ENCODE peak calls at places on chromosome 7, in six cellular contexts. One of them, this sample, is unnamed.

GRCh38 chr7:15424468-15424867 is 137.3 kb downstream of the AGMO start:
- DNase-seq in HCT116: no peak
- DNase-seq in WTC11: no peak
- DNase-seq in AG10803: peak
- DNase-seq in psoas muscle: no peak
- DNase-seq in thyroid gland: no peak
- DNase-seq in this sample: no peak

GRCh38 chr7:927031-927671 is 27.3 kb downstream of the ADAP1 start:
- DNase-seq in HCT116: no peak
- DNase-seq in WTC11: peak
- DNase-seq in AG10803: no peak
- DNase-seq in psoas muscle: peak
- DNase-seq in thyroid gland: no peak
- DNase-seq in this sample: peak

GRCh38 chr7:28224172-28224571 is 43.6 kb upstream of the JAZF1 start:
- DNase-seq in HCT116: no peak
- DNase-seq in WTC11: no peak
- DNase-seq in AG10803: no peak
- DNase-seq in psoas muscle: no peak
- DNase-seq in thyroid gland: no peak
- DNase-seq in this sample: no peak

GRCh38 chr7:98548981-98549380 is 68.1 kb upstream of the NPTX2 start:
- DNase-seq in HCT116: no peak
- DNase-seq in WTC11: no peak
- DNase-seq in AG10803: no peak
- DNase-seq in psoas muscle: no peak
- DNase-seq in thyroid gland: no peak
- DNase-seq in this sample: no peak

GRCh38 chr7:37943905-37944736 is 23.7 kb downstream of the EPDR1 start:
- DNase-seq in HCT116: no peak
- DNase-seq in WTC11: no peak
- DNase-seq in AG10803: no peak
- DNase-seq in psoas muscle: no peak
- DNase-seq in thyroid gland: no peak
- DNase-seq in this sample: no peak

GRCh38 chr7:155762639-155763038 is 49.6 kb downstream of the SHH start:
- DNase-seq in HCT116: no peak
- DNase-seq in WTC11: no peak
- DNase-seq in AG10803: no peak
- DNase-seq in psoas muscle: no peak
- DNase-seq in thyroid gland: no peak
- DNase-seq in this sample: no peak

GRCh38 chr7:36272567-36273269 is 116.9 kb upstream of the ANLN start:
- DNase-seq in HCT116: no peak
- DNase-seq in WTC11: no peak
- DNase-seq in AG10803: no peak
- DNase-seq in psoas muscle: no peak
- DNase-seq in thyroid gland: no peak
- DNase-seq in this sample: no peak

GRCh38 chr7:95596183-95597135 is at the start of gene PDK4:
- DNase-seq in HCT116: peak
- DNase-seq in WTC11: peak
- DNase-seq in AG10803: peak
- DNase-seq in psoas muscle: peak
- DNase-seq in thyroid gland: peak
- DNase-seq in this sample: peak

GRCh38 chr7:51314726-51315125 is 1.9 kb downstream of the COBL start:
- DNase-seq in HCT116: no peak
- DNase-seq in WTC11: no peak
- DNase-seq in AG10803: no peak
- DNase-seq in psoas muscle: no peak
- DNase-seq in thyroid gland: no peak
- DNase-seq in this sample: no peak

GRCh38 chr7:103613655-103614642 is 167.9 kb upstream of the SLC26A5 start:
- DNase-seq in HCT116: no peak
- DNase-seq in WTC11: no peak
- DNase-seq in AG10803: peak
- DNase-seq in psoas muscle: no peak
- DNase-seq in thyroid gland: no peak
- DNase-seq in this sample: no peak

GRCh38 chr7:28488061-28488791 is 75.9 kb downstream of the CREB5 start:
- DNase-seq in HCT116: no peak
- DNase-seq in WTC11: no peak
- DNase-seq in AG10803: no peak
- DNase-seq in psoas muscle: no peak
- DNase-seq in thyroid gland: no peak
- DNase-seq in this sample: peak

GRCh38 chr7:136617176-136617575 is 251.3 kb upstream of the CHRM2 start:
- DNase-seq in HCT116: no peak
- DNase-seq in WTC11: no peak
- DNase-seq in AG10803: no peak
- DNase-seq in psoas muscle: no peak
- DNase-seq in thyroid gland: no peak
- DNase-seq in this sample: no peak

GRCh38 chr7:10237306-10237705 is 736.4 kb upstream of the PHF14 start:
- DNase-seq in HCT116: peak
- DNase-seq in WTC11: no peak
- DNase-seq in AG10803: no peak
- DNase-seq in psoas muscle: no peak
- DNase-seq in thyroid gland: no peak
- DNase-seq in this sample: peak

GRCh38 chr7:1922071-1922869 is 252.2 kb downstream of the ELFN1 start:
- DNase-seq in HCT116: no peak
- DNase-seq in WTC11: no peak
- DNase-seq in AG10803: peak
- DNase-seq in psoas muscle: peak
- DNase-seq in thyroid gland: no peak
- DNase-seq in this sample: no peak

GRCh38 chr7:130156140-130156539 is 49.1 kb downstream of the TMEM209 start:
- DNase-seq in HCT116: no peak
- DNase-seq in WTC11: no peak
- DNase-seq in AG10803: no peak
- DNase-seq in psoas muscle: no peak
- DNase-seq in thyroid gland: no peak
- DNase-seq in this sample: no peak

GRCh38 chr7:65750511-65751344 is 122.1 kb upstream of the VKORC1L1 start:
- DNase-seq in HCT116: peak
- DNase-seq in WTC11: peak
- DNase-seq in AG10803: peak
- DNase-seq in psoas muscle: peak
- DNase-seq in thyroid gland: peak
- DNase-seq in this sample: peak

GRCh38 chr7:93185303-93186027 is 37.3 kb upstream of the SAMD9L start:
- DNase-seq in HCT116: no peak
- DNase-seq in WTC11: no peak
- DNase-seq in AG10803: no peak
- DNase-seq in psoas muscle: no peak
- DNase-seq in thyroid gland: no peak
- DNase-seq in this sample: no peak

GRCh38 chr7:78125884-78126283 is 327.3 kb downstream of the PHTF2 start:
- DNase-seq in HCT116: no peak
- DNase-seq in WTC11: no peak
- DNase-seq in AG10803: peak
- DNase-seq in psoas muscle: no peak
- DNase-seq in thyroid gland: no peak
- DNase-seq in this sample: no peak

GRCh38 chr7:102967798-102968197 is 55.0 kb downstream of the LRRC17 start:
- DNase-seq in HCT116: no peak
- DNase-seq in WTC11: no peak
- DNase-seq in AG10803: peak
- DNase-seq in psoas muscle: no peak
- DNase-seq in thyroid gland: no peak
- DNase-seq in this sample: no peak

GRCh38 chr7:104758504-104758903 is 255.5 kb upstream of the KMT2E start:
- DNase-seq in HCT116: no peak
- DNase-seq in WTC11: no peak
- DNase-seq in AG10803: peak
- DNase-seq in psoas muscle: no peak
- DNase-seq in thyroid gland: no peak
- DNase-seq in this sample: no peak

GRCh38 chr7:101519324-101520017 is 109.6 kb downstream of the MYL10 start:
- DNase-seq in HCT116: no peak
- DNase-seq in WTC11: no peak
- DNase-seq in AG10803: peak
- DNase-seq in psoas muscle: no peak
- DNase-seq in thyroid gland: no peak
- DNase-seq in this sample: no peak

GRCh38 chr7:102439963-102440795 is 6.8 kb downstream of the ORAI2 start:
- DNase-seq in HCT116: peak
- DNase-seq in WTC11: peak
- DNase-seq in AG10803: peak
- DNase-seq in psoas muscle: peak
- DNase-seq in thyroid gland: no peak
- DNase-seq in this sample: no peak

GRCh38 chr7:42549866-42550485 is 313.0 kb upstream of the GLI3 start:
- DNase-seq in HCT116: no peak
- DNase-seq in WTC11: no peak
- DNase-seq in AG10803: no peak
- DNase-seq in psoas muscle: no peak
- DNase-seq in thyroid gland: no peak
- DNase-seq in this sample: no peak

GRCh38 chr7:127446842-127447241 is 54.3 kb upstream of the ZNF800 start:
- DNase-seq in HCT116: no peak
- DNase-seq in WTC11: no peak
- DNase-seq in AG10803: no peak
- DNase-seq in psoas muscle: no peak
- DNase-seq in thyroid gland: no peak
- DNase-seq in this sample: no peak

GRCh38 chr7:134774076-134774475 is 5.4 kb upstream of the CALD1 start:
- DNase-seq in HCT116: no peak
- DNase-seq in WTC11: no peak
- DNase-seq in AG10803: no peak
- DNase-seq in psoas muscle: no peak
- DNase-seq in thyroid gland: no peak
- DNase-seq in this sample: no peak

GRCh38 chr7:79806161-79806734 is 328.4 kb upstream of the GNAI1 start:
- DNase-seq in HCT116: peak
- DNase-seq in WTC11: no peak
- DNase-seq in AG10803: peak
- DNase-seq in psoas muscle: no peak
- DNase-seq in thyroid gland: no peak
- DNase-seq in this sample: no peak
- TF ChIP-seq CTCF in HCT116: peak
- TF ChIP-seq CTCF in WTC11: no peak
- TF ChIP-seq CTCF in AG10803: peak
- TF ChIP-seq CTCF in psoas muscle: no peak
- TF ChIP-seq CTCF in thyroid gland: no peak
- TF ChIP-seq CTCF in this sample: no peak

DNA sequence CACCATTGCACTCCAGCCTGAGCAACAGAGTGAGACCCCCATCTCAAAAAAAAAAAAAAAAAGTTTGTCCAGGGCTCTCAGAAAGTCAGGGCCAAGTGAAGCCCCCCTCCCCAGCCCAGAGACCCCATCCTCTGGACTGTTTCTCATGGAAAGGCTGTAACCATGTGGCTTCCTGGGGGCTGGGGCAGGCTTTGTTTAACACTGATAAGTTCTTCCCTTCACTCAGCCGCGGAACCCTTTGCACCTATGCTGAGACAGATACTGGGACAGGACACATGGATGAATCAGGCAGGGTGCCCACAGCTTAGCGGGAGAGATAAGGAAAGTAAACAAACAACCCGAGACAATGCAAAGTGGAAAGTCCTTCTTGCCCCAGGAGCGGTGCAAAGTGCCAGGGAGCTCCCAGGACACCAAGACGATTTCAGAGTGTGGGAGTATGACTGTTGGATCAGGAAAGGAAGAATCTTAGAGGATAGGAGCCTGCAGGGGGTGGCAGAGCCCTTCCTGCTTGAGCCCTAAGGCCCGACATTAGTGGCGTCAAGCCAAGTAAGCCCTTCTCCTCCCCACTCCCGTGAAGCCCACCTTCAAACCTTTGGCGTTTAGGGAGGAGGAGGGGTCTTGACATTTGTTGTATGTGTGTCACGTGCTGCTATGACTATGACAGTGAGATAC is 11.6 kb downstream of the MLXIPL start:
- DNase-seq in HCT116: no peak
- DNase-seq in WTC11: no peak
- DNase-seq in AG10803: peak
- DNase-seq in psoas muscle: peak
- DNase-seq in thyroid gland: no peak
- DNase-seq in this sample: peak
- TF ChIP-seq CTCF in HCT116: peak
- TF ChIP-seq CTCF in WTC11: no peak
- TF ChIP-seq CTCF in AG10803: no peak
- TF ChIP-seq CTCF in psoas muscle: peak
- TF ChIP-seq CTCF in thyroid gland: no peak
- TF ChIP-seq CTCF in this sample: no peak

DNA sequence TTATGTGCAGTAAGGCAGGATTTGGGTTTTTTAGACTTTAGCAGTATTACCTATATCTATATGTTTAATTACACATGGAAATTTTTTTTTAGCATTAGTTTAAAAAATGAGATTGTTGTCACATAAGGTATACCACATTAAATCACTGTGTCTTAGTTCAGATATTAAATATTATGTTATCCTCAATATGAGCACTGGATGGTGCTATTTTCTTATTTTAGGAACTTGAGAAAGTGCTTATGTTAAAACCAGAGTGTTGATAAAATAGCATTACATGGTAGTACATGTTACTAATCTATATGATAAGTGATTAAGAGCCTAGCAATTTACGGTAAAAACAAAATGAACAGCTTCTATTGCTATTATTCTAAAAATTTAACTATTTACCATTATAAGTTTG is 28.8 kb downstream of the MIOS start:
- DNase-seq in HCT116: peak
- DNase-seq in WTC11: no peak
- DNase-seq in AG10803: peak
- DNase-seq in psoas muscle: no peak
- DNase-seq in thyroid gland: no peak
- DNase-seq in this sample: no peak
- TF ChIP-seq CTCF in HCT116: peak
- TF ChIP-seq CTCF in WTC11: no peak
- TF ChIP-seq CTCF in AG10803: peak
- TF ChIP-seq CTCF in psoas muscle: peak
- TF ChIP-seq CTCF in thyroid gland: peak
- TF ChIP-seq CTCF in this sample: peak

GRCh38 chr7:158157460-158157859 is 430.2 kb downstream of the PTPRN2 start:
- DNase-seq in HCT116: no peak
- DNase-seq in WTC11: no peak
- DNase-seq in AG10803: no peak
- DNase-seq in psoas muscle: no peak
- DNase-seq in thyroid gland: no peak
- DNase-seq in this sample: no peak
- TF ChIP-seq CTCF in HCT116: no peak
- TF ChIP-seq CTCF in WTC11: no peak
- TF ChIP-seq CTCF in AG10803: no peak
- TF ChIP-seq CTCF in psoas muscle: no peak
- TF ChIP-seq CTCF in thyroid gland: no peak
- TF ChIP-seq CTCF in this sample: no peak